ENCODE peak calls at places on chromosomes 4 and X, in seven cellular contexts. D, O, P, Y, T, H and X are unnamed samples.
A peak's percentile ranks its signal among the peaks of the same experiment; 100 is the strongest.

GRCh38 chr4:143616771-143617170 is 83.7 kb downstream of the FREM3 start:
- DNase-seq in H (peak; percentile 14), Y (no peak), T (peak; percentile 53), D (peak; percentile 70), O (no peak), P (no peak), X (peak; percentile 58)

GRCh38 chrX:134423606-134424005 is 36.4 kb upstream of the HPRT1 start:
- DNase-seq in O (no peak), T (peak; percentile 3), H (no peak), P (no peak), D (peak; percentile 41), Y (no peak), X (no peak)

GRCh38 chrX:155216940-155217450 is 735 bp downstream of the VBP1 start:
- DNase-seq in H (no peak), O (no peak), P (peak; percentile 19), T (no peak), D (no peak), Y (no peak), X (no peak)

GRCh38 chrX:105781794-105782193 is 40.5 kb upstream of the NRK start:
- DNase-seq in D (no peak), Y (no peak), P (no peak), O (no peak), T (no peak), H (no peak), X (no peak)

GRCh38 chrX:40107291-40108083 is 9.7 kb upstream of the BCOR start:
- DNase-seq in Y (peak; percentile 71), H (no peak), P (peak; percentile 73), D (no peak), O (peak; percentile 84), T (no peak), X (no peak)

GRCh38 chr4:52914051-52914605 is 52.0 kb downstream of the RASL11B start:
- DNase-seq in Y (no peak), D (peak; percentile 66), H (peak; percentile 32), T (peak; percentile 52), O (peak; percentile 60), P (no peak), X (no peak)

GRCh38 chrX:101659601-101660063 is at the start of gene ARMCX2:
- DNase-seq in H (no peak), Y (peak; percentile 21), T (peak; percentile 23), P (peak; percentile 64), O (peak; percentile 74), D (peak; percentile 53), X (no peak)

GRCh38 chr4:110586137-110586850 is 36.6 kb downstream of the PITX2 start:
- DNase-seq in T (peak; percentile 46), O (peak; percentile 66), D (peak; percentile 83), H (peak; percentile 19), P (peak; percentile 42), Y (no peak), X (peak; percentile 23)

GRCh38 chr4:100450449-100450848 is 67.4 kb downstream of the EMCN start:
- DNase-seq in Y (no peak), T (no peak), H (no peak), O (no peak), D (no peak), P (no peak), X (no peak)

GRCh38 chrX:30910124-30910860 is 21.2 kb upstream of the TAB3 start:
- DNase-seq in D (peak; percentile 69), Y (no peak), T (no peak), O (peak; percentile 53), P (no peak), H (no peak), X (no peak)

GRCh38 chrX:109927663-109928273 is 75.1 kb upstream of the TMEM164 start:
- DNase-seq in H (no peak), D (no peak), Y (peak; percentile 64), P (no peak), O (no peak), T (no peak), X (no peak)

GRCh38 chr4:151922306-151922705 is 161.5 kb upstream of the GATB start:
- DNase-seq in P (no peak), H (no peak), T (peak; percentile 14), O (no peak), Y (no peak), D (peak; percentile 14), X (no peak)

GRCh38 chrX:130575831-130576404 is 174.1 kb downstream of the RBMX2 start:
- DNase-seq in Y (no peak), O (peak; percentile 40), T (peak; percentile 4), D (peak; percentile 32), H (no peak), P (peak; percentile 57), X (peak; percentile 29)

GRCh38 chr4:125681240-125681639 is 366.5 kb downstream of the FAT4 start:
- DNase-seq in O (no peak), H (no peak), T (no peak), P (no peak), Y (no peak), D (no peak), X (no peak)

DNA sequence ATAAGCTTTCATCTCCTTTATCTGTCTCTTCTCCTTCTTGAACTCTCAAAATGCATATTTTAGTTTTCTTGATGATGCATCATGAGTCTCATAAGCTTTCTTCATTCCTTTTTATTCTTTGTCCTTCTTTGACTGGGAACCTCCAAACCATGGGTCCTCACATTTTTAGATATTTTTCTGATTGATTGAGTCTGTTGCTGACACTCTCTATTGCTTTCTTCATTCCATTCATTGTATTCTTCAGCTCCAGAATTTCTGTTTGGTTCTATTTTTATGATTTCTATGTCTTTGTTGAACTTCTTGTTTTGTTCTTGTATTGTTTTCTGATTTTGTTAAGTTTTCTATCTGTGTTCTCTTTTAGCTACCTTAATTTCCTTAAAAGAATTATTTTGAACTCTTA is 74.9 kb downstream of the ADAMTS3 start:
- DNase-seq in D (no peak), H (no peak), P (no peak), O (no peak), T (no peak), Y (no peak), X (no peak)
- H3K4me3 ChIP-seq in D (no peak overlapping the region), H (no peak overlapping the region), P (no peak overlapping the region), O (no peak overlapping the region), T (no peak overlapping the region), Y (no peak overlapping the region), X (no peak overlapping the region)

GRCh38 chr4:123546123-123546654 is 149.6 kb downstream of the SPRY1 start:
- DNase-seq in D (no peak), H (no peak), P (no peak), Y (no peak), T (no peak), O (no peak), X (no peak)
- H3K4me3 ChIP-seq in D (no peak overlapping the region), H (no peak overlapping the region), P (no peak overlapping the region), Y (no peak overlapping the region), T (no peak overlapping the region), O (no peak overlapping the region), X (no peak overlapping the region)

GRCh38 chrX:45187731-45188130 is 12.9 kb downstream of the DIPK2B start:
- DNase-seq in Y (no peak), O (peak; percentile 1), T (no peak), H (no peak), P (no peak), D (no peak), X (no peak)

GRCh38 chrX:45191820-45192409 is 8.8 kb downstream of the DIPK2B start:
- DNase-seq in T (no peak), D (no peak), P (no peak), O (no peak), H (no peak), Y (no peak), X (no peak)

GRCh38 chrX:45196701-45197100 is 4.0 kb downstream of the DIPK2B start:
- DNase-seq in Y (no peak), H (no peak), O (no peak), D (peak; percentile 3), T (peak; percentile 29), P (no peak), X (no peak)

GRCh38 chrX:45186643-45187026 is 14.0 kb downstream of the DIPK2B start:
- DNase-seq in T (no peak), H (no peak), O (no peak), Y (no peak), P (no peak), D (no peak), X (no peak)

GRCh38 chrX:45191383-45191782 is 9.3 kb downstream of the DIPK2B start:
- DNase-seq in P (no peak), Y (no peak), O (no peak), H (no peak), D (no peak), T (no peak), X (no peak)
- H3K4me3 ChIP-seq in P (no peak overlapping the region), Y (no peak overlapping the region), O (no peak overlapping the region), H (no peak overlapping the region), D (no peak overlapping the region), T (no peak overlapping the region), X (no peak overlapping the region)

GRCh38 chrX:47573334-47574095 is 8.7 kb upstream of the TIMP1 start:
- DNase-seq in P (peak; percentile 84), D (peak; percentile 39), H (no peak), T (no peak), Y (no peak), O (peak; percentile 93), X (no peak)

GRCh38 chrX:47576021-47576898 is 6.0 kb upstream of the TIMP1 start:
- DNase-seq in O (no peak), T (no peak), Y (no peak), H (no peak), D (no peak), P (no peak), X (no peak)

GRCh38 chrX:47572773-47573333 is 9.4 kb upstream of the TIMP1 start:
- DNase-seq in Y (no peak), D (no peak), H (no peak), O (no peak), P (no peak), T (no peak), X (no peak)

GRCh38 chrX:47574609-47575325 is 7.5 kb upstream of the TIMP1 start:
- DNase-seq in T (no peak), D (no peak), O (peak; percentile 64), H (no peak), P (no peak), Y (no peak), X (no peak)

DNA sequence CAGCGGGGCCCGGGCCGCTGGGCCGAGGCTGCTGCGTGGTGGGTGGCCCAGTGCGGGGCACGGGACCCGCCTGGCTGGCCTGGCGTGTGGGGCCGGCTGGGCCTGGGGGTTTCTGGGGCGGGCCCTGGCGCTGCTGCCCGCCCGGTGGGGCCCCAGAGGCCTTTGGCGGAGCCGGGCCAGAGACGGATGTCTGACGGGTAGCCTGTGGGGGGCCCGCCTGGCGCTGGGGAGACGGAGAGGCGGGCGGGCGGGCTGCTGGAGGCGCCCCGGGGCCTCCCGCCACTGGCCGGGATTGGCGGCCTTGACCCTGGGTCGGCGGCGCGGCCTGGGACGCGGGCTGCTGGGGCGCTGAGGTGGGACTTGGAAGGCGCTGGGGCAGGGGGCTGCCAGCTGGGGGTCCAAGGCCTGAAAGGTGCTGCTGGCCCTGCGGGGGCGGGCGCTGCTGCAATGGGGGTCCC is 8.1 kb upstream of the TIMP1 start:
- DNase-seq in D (no peak), Y (no peak), H (no peak), P (peak; percentile 56), O (no peak), T (no peak), X (no peak)
- H3K4me3 ChIP-seq in D (no peak overlapping the region), Y (no peak overlapping the region), H (peak overlapping the region; percentile 3), P (peak overlapping the region; percentile 50), O (no peak overlapping the region), T (no peak overlapping the region), X (no peak overlapping the region)